ENCODE peak calls at places on chromosomes 11 and 22, in five cellular contexts. H, F, Q, M and X are unnamed samples.

GRCh38 chr11:79393362-79394043 is 47.3 kb downstream of the TENM4 start:
- DNase-seq in H (peak; percentile 74), F (no peak), Q (no peak), M (no peak), X (no peak)

GRCh38 chr22:40334899-40335298 is 11.4 kb upstream of the ADSL start:
- DNase-seq in H (no peak), F (no peak), Q (no peak), M (no peak), X (no peak)

GRCh38 chr11:8016396-8016949 is 29.3 kb downstream of the EIF3F start:
- DNase-seq in H (peak; percentile 73), F (no peak), Q (no peak), M (no peak), X (no peak)

GRCh38 chr11:103863497-103863896 is 172.9 kb upstream of the DDI1 start:
- DNase-seq in H (no peak), F (no peak), Q (no peak), M (no peak), X (no peak)

GRCh38 chr11:9796854-9797253 is 133.0 kb downstream of the SWAP70 start:
- DNase-seq in H (no peak), F (no peak), Q (no peak), M (no peak), X (no peak)

GRCh38 chr22:23278883-23279675 is 98.8 kb downstream of the BCR start:
- DNase-seq in H (no peak), F (no peak), Q (no peak), M (no peak), X (no peak)

GRCh38 chr22:44524806-44525205 is 26.8 kb upstream of the RTL6 start:
- DNase-seq in H (peak; percentile 5), F (no peak), Q (no peak), M (no peak), X (no peak)

GRCh38 chr11:64659417-64660144 is 63.4 kb downstream of the NRXN2 start:
- DNase-seq in H (no peak), F (no peak), Q (no peak), M (no peak), X (no peak)

GRCh38 chr11:44992181-44992582 is 41.5 kb upstream of the TP53I11 start:
- DNase-seq in H (peak; percentile 15), F (no peak), Q (no peak), M (no peak), X (no peak)

GRCh38 chr11:3037041-3037944 is 19.9 kb downstream of the CARS1 start:
- DNase-seq in H (peak; percentile 84), F (no peak), Q (peak; percentile 61), M (peak; percentile 48), X (peak; percentile 84)

GRCh38 chr22:39724390-39724789 is 153.8 kb downstream of the CACNA1I start:
- DNase-seq in H (peak; percentile 50), F (no peak), Q (no peak), M (no peak), X (no peak)

GRCh38 chr22:32175751-32176644 is 16.9 kb upstream of the C22orf42 start:
- DNase-seq in H (peak; percentile 69), F (peak; percentile 83), Q (peak; percentile 30), M (no peak), X (peak; percentile 44)

GRCh38 chr11:33135216-33135615 is 26.1 kb downstream of the CSTF3 start:
- DNase-seq in H (no peak), F (no peak), Q (no peak), M (peak; percentile 45), X (no peak)

GRCh38 chr11:47863893-47864430 is 15.8 kb upstream of the NUP160 start:
- DNase-seq in H (no peak), F (no peak), Q (no peak), M (no peak), X (no peak)

GRCh38 chr11:88152381-88152780 is 22.9 kb downstream of the RAB38 start:
- DNase-seq in H (no peak), F (no peak), Q (no peak), M (no peak), X (no peak)

GRCh38 chr22:25125693-25126357 is 73.8 kb upstream of the CRYBB3 start:
- DNase-seq in H (no peak), F (no peak), Q (no peak), M (no peak), X (no peak)

DNA sequence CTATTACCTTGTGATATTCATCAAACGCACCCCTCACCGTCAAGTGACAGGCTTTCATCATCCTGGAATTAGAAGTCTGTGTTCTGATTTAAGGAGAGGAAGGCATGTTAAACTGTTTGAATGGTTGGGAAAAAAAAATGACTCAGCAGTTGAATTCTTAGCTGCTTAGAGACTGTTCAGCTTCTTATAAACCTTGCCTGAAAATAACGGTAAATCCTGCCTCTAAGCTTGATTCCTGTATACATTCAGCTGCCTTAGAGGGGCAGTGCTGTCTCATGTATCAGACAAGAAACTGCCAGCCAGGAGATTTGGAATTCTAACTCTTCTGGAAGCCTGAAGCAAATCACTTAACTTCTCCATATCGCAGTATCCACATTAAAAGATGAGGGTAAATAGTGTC is 437.4 kb downstream of the JRKL start:
- DNase-seq in H (no peak), F (no peak), Q (no peak), M (no peak), X (peak; percentile 6)
- TF ChIP-seq CTCF in H (peak; percentile 50), F (no peak), Q (peak; percentile 36), M (no peak), X (no peak)

DNA sequence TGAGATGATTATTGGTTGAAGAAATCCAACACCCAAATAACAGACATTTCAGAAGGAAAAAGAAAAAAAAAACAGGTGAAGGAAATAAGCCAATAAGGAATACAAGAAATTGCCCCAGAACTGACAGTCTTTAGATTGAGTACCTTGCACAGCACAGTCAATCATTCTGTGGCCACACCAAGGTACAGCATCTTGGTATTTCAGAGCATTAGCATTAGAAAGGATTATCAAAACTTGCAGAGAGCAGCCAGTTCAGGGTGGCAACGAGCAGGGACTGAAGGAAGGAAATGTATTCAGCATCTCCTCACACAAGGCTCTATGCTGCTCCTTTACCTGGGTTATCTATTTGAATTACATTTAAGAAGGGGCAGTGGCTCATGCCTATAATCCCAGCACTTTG is 2.1 kb downstream of the ADA2 start:
- DNase-seq in H (no peak), F (no peak), Q (no peak), M (no peak), X (no peak)
- TF ChIP-seq CTCF in H (no peak), F (no peak), Q (no peak), M (no peak), X (no peak)

DNA sequence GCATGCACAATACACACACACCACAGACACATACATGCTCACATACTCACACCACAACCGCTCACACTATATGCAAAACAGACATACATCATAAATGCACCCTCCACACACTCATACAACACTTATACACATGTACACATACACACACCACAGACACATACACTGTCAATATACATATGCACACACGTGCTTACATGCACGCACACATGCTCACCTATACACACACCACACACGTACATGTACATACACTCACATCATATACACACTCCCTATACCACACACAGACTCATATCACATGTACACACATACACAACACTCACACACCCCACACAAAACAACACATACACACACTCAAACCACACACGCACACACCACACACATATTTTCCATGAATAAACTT is 885.3 kb downstream of the TBC1D22A start:
- DNase-seq in H (peak; percentile 0), F (no peak), Q (no peak), M (no peak), X (no peak)
- TF ChIP-seq CTCF in H (no peak), F (no peak), Q (no peak), M (no peak), X (no peak)

GRCh38 chr11:89477175-89477574 is 14.0 kb downstream of the NOX4 start:
- DNase-seq in H (peak; percentile 68), F (no peak), Q (no peak), M (no peak), X (no peak)
- TF ChIP-seq CTCF in H (peak; percentile 33), F (no peak), Q (no peak), M (no peak), X (no peak)

GRCh38 chr22:27723150-27723549 is 78.4 kb downstream of the MN1 start:
- DNase-seq in H (no peak), F (no peak), Q (no peak), M (no peak), X (no peak)
- TF ChIP-seq CTCF in H (peak; percentile 31), F (no peak), Q (no peak), M (no peak), X (no peak)

DNA sequence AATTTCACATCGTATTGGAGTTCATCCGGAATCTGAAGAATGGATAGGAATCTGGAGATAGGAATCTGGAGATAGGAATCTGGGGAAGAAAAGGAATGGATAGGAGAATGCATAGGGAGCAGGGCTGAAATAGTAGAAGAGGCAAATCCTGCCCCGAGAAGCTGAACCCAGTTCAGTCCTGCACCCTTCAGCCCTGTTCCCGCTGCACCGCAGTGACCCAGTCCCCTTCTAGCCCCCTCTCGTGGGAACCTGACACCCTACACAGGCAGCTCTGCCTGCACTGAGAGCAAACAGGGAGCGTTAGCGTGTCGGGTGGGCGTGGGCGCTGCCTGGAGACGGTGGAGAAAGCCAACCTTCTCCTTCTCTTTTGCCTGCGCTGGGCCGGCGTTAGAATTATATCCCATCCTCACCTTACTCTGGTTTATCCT is 1.1 kb upstream of the CCKBR start:
- DNase-seq in H (peak; percentile 39), F (no peak), Q (no peak), M (no peak), X (peak; percentile 16)
- TF ChIP-seq CTCF in H (no peak), F (no peak), Q (peak; percentile 20), M (no peak), X (no peak)

GRCh38 chr11:62539238-62539925 is 7.2 kb downstream of the AHNAK start:
- DNase-seq in H (no peak), F (peak; percentile 81), Q (no peak), M (peak; percentile 76), X (no peak)

GRCh38 chr11:62538470-62539237 is 8.0 kb downstream of the AHNAK start:
- DNase-seq in H (no peak), F (no peak), Q (no peak), M (no peak), X (no peak)

GRCh38 chr11:62534779-62535545 is 11.6 kb downstream of the AHNAK start:
- DNase-seq in H (no peak), F (peak; percentile 66), Q (no peak), M (no peak), X (no peak)

GRCh38 chr11:62535802-62536201 is 10.8 kb downstream of the AHNAK start:
- DNase-seq in H (no peak), F (peak; percentile 63), Q (no peak), M (no peak), X (no peak)

DNA sequence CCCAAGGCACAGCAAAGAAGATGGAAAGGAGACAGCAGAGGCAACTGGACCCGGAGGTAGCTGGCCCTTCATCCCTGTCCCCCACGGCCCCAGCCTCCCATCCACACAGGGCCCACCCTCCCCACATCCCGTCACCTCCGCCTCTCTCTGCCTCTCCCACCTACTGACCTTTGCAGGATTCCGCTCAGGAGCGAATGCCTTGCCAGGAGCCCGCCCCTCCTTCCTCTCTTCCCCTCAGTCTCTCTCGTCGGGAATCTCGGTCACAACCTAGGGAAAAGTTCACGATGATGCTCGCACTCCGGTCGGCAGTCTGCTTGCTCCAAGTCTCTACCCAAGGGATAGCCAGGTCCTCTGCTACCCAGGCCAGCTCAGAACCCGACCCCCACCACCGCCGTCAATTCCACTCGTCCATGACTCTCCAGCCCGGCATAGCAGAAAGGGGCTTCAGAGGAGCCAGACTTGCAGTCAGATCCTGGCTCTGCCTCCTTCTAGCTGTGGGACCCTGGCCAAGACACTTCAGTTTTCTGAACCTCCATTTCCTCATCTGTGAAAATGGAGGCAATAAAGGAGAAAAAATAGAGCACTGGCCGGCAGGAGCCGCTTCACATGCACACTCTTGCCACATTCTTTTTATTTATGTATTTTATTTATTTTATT is 10.2 kb downstream of the AHNAK start:
- DNase-seq in H (no peak), F (no peak), Q (no peak), M (no peak), X (no peak)
- TF ChIP-seq CTCF in H (no peak), F (no peak), Q (no peak), M (no peak), X (no peak)